ENCODE peak calls at places on chromosomes 4 and X, in seven cellular contexts. Y, E, A, H, Q, S and G are unnamed samples.

GRCh38 chr4:111652206-111652605 is 493.0 kb upstream of the FAM241A start:
- DNase-seq in Y (no peak), E (no peak), A (peak), H (no peak), Q (no peak), S (no peak), G (no peak)

GRCh38 chr4:73055241-73055897 is 14.1 kb downstream of the COX18 start:
- DNase-seq in Y (no peak), E (no peak), A (no peak), H (peak), Q (no peak), S (no peak), G (no peak)

GRCh38 chrX:14899607-14900006 is 26.4 kb downstream of the MOSPD2 start:
- DNase-seq in Y (peak), E (peak), A (peak), H (peak), Q (no peak), S (no peak), G (no peak)

GRCh38 chr4:183130328-183131155 is 31.5 kb downstream of the WWC2 start:
- DNase-seq in Y (no peak), E (peak), A (no peak), H (no peak), Q (no peak), S (no peak), G (no peak)

GRCh38 chrX:27815209-27815608 is 7.4 kb downstream of the MAGEB10 start:
- DNase-seq in Y (no peak), E (peak), A (no peak), H (no peak), Q (no peak), S (no peak), G (no peak)

GRCh38 chr4:3688018-3688998 is 77.9 kb upstream of the ADRA2C start:
- DNase-seq in Y (no peak), E (no peak), A (no peak), H (no peak), Q (no peak), S (no peak), G (no peak)

GRCh38 chr4:145731026-145731425 is 51.1 kb downstream of the C4orf51 start:
- DNase-seq in Y (no peak), E (no peak), A (peak), H (no peak), Q (no peak), S (no peak), G (no peak)

GRCh38 chr4:145619639-145619996 is 433 bp downstream of the MMAA start:
- DNase-seq in Y (no peak), E (peak), A (peak), H (peak), Q (peak), S (no peak), G (no peak)

GRCh38 chr4:105369988-105370387 is 103.9 kb downstream of the PPA2 start:
- DNase-seq in Y (no peak), E (no peak), A (no peak), H (no peak), Q (no peak), S (no peak), G (no peak)

GRCh38 chrX:72021975-72022374 is 109.7 kb downstream of the RTL5 start:
- DNase-seq in Y (peak), E (no peak), A (no peak), H (no peak), Q (peak), S (no peak), G (no peak)

GRCh38 chr4:27010334-27010940 is 149.8 kb downstream of the STIM2 start:
- DNase-seq in Y (peak), E (peak), A (peak), H (peak), Q (peak), S (peak), G (peak)

GRCh38 chr4:124632439-124632838 is 80.1 kb downstream of the ANKRD50 start:
- DNase-seq in Y (no peak), E (no peak), A (no peak), H (no peak), Q (no peak), S (no peak), G (no peak)

GRCh38 chr4:146916479-146917076 is 29.1 kb downstream of the TTC29 start:
- DNase-seq in Y (no peak), E (peak), A (peak), H (peak), Q (peak), S (peak), G (peak)

GRCh38 chr4:142168181-142168580 is 531.8 kb downstream of the IL15 start:
- DNase-seq in Y (no peak), E (no peak), A (no peak), H (no peak), Q (no peak), S (no peak), G (no peak)

GRCh38 chr4:113476800-113477199 is 284.7 kb downstream of the CAMK2D start:
- DNase-seq in Y (no peak), E (no peak), A (no peak), H (peak), Q (no peak), S (no peak), G (no peak)

GRCh38 chr4:163157157-163157556 is 9.5 kb downstream of the NAF1 start:
- DNase-seq in Y (no peak), E (peak), A (peak), H (no peak), Q (no peak), S (no peak), G (no peak)

GRCh38 chr4:1376841-1377605 is 29.2 kb downstream of the NKX1-1 start:
- DNase-seq in Y (no peak), E (no peak), A (no peak), H (no peak), Q (no peak), S (no peak), G (no peak)

GRCh38 chr4:111595456-111595855 is 549.8 kb upstream of the FAM241A start:
- DNase-seq in Y (no peak), E (no peak), A (no peak), H (no peak), Q (no peak), S (no peak), G (no peak)

GRCh38 chr4:186037692-186038658 is 31.0 kb upstream of the TLR3 start:
- DNase-seq in Y (peak), E (peak), A (peak), H (peak), Q (peak), S (peak), G (peak)